ENCODE peak calls at places on chromosomes 16 and 17, in ten cellular contexts. U, I, B, K, V, Q, O, D, R and J are unnamed samples. For H3K4me1, the result is how much of the 10 kb centered on the place peaks cover.

GRCh38 chr16:73956592-73957495 is 339.8 kb upstream of the PSMD7 start:
- ATAC-seq in U (peak), B (peak), D (peak), I (peak), Q (no peak), R (no peak), K (peak), O (peak), V (peak), J (no peak)

GRCh38 chr17:45971698-45972141 is 27.3 kb upstream of the STH start:
- ATAC-seq in O (no peak), D (no peak), U (peak), Q (no peak), K (no peak), R (no peak), B (no peak), V (no peak), I (no peak), J (no peak)

GRCh38 chr17:57685499-57686132 is 59.5 kb downstream of the CCDC182 start:
- ATAC-seq in U (peak), D (no peak), B (peak), Q (no peak), V (no peak), R (no peak), K (no peak), O (no peak), I (no peak), J (no peak)

GRCh38 chr17:973053-973452 is 6.5 kb downstream of the NXN start:
- ATAC-seq in V (peak), I (no peak), D (no peak), R (no peak), K (no peak), Q (no peak), U (peak), B (no peak), O (no peak), J (no peak)

GRCh38 chr16:86834451-86835035 is 256.2 kb downstream of the FOXL1 start:
- ATAC-seq in I (no peak), B (peak), O (no peak), R (no peak), U (peak), V (no peak), K (no peak), Q (no peak), D (no peak), J (no peak)

GRCh38 chr16:65546353-65546791 is 424.5 kb upstream of the CDH11 start:
- ATAC-seq in O (no peak), B (no peak), D (no peak), Q (no peak), I (no peak), K (no peak), V (no peak), U (no peak), R (peak), J (no peak)

GRCh38 chr17:77264617-77265230 is 124.0 kb downstream of the SEC14L1 start:
- ATAC-seq in D (no peak), V (no peak), U (no peak), O (no peak), Q (no peak), I (no peak), R (no peak), K (no peak), B (no peak), J (no peak)

GRCh38 chr16:85839681-85840240 is 40.3 kb downstream of the COX4I1 start:
- ATAC-seq in U (no peak), D (no peak), O (peak), R (peak), V (no peak), B (no peak), K (no peak), I (no peak), Q (no peak), J (no peak)

GRCh38 chr16:54672500-54672899 is 258.2 kb upstream of the IRX5 start:
- ATAC-seq in Q (no peak), K (no peak), R (no peak), U (no peak), V (no peak), I (peak), D (no peak), B (no peak), O (no peak), J (no peak)

GRCh38 chr16:81832801-81833547 is 53.9 kb downstream of the PLCG2 start:
- ATAC-seq in R (no peak), D (no peak), Q (no peak), K (peak), I (no peak), B (no peak), O (no peak), U (no peak), V (no peak), J (no peak)

GRCh38 chr17:75237100-75238014 is 24.0 kb downstream of the GGA3 start:
- ATAC-seq in V (no peak), O (no peak), I (peak), R (peak), K (no peak), U (no peak), Q (no peak), D (no peak), B (no peak), J (no peak)

GRCh38 chr17:54948380-54948779 is 20.1 kb downstream of the COX11 start:
- ATAC-seq in B (peak), V (peak), K (no peak), R (no peak), O (no peak), I (no peak), U (peak), D (peak), Q (no peak), J (no peak)

GRCh38 chr17:42373896-42374295 is 14.3 kb downstream of the STAT3 start:
- ATAC-seq in V (no peak), I (no peak), O (no peak), K (no peak), B (no peak), Q (no peak), D (no peak), U (no peak), R (no peak), J (no peak)

GRCh38 chr16:48317614-48318013 is 67.6 kb downstream of the SIAH1 start:
- ATAC-seq in O (peak), U (no peak), Q (no peak), I (no peak), R (no peak), K (peak), B (no peak), D (no peak), V (peak), J (no peak)

GRCh38 chr16:25279491-25279890 is 21.8 kb upstream of the ZKSCAN2 start:
- ATAC-seq in R (no peak), D (no peak), U (no peak), O (no peak), V (peak), I (peak), Q (no peak), B (no peak), K (no peak), J (no peak)

GRCh38 chr16:75761111-75761510 is 34.8 kb upstream of the CPHXL start:
- ATAC-seq in O (peak), D (no peak), Q (no peak), R (no peak), K (no peak), I (no peak), B (no peak), U (no peak), V (no peak), J (no peak)

GRCh38 chr17:31007695-31008373 is 37.0 kb downstream of the RNF135 start:
- ATAC-seq in D (no peak), K (peak), U (no peak), B (no peak), I (no peak), R (no peak), Q (no peak), O (no peak), V (no peak), J (no peak)
- H3K4me3 ChIP-seq in D (peak), K (peak), U (peak), B (no peak), I (peak), R (peak), Q (peak), O (peak), V (peak), J (peak)

GRCh38 chr16:19379838-19380237 is 37.8 kb upstream of the TMC5 start:
- ATAC-seq in Q (no peak), D (no peak), U (no peak), O (no peak), K (no peak), I (no peak), R (no peak), V (no peak), B (no peak), J (no peak)

GRCh38 chr16:19382887-19383816 is 34.5 kb upstream of the TMC5 start:
- ATAC-seq in K (peak), O (no peak), U (no peak), R (no peak), Q (no peak), I (no peak), V (no peak), B (no peak), D (no peak), J (no peak)

GRCh38 chr16:19377864-19378263 is 39.8 kb upstream of the TMC5 start:
- ATAC-seq in I (no peak), O (no peak), D (no peak), R (no peak), Q (no peak), K (no peak), U (no peak), V (no peak), B (no peak), J (no peak)

GRCh38 chr16:19382084-19382801 is 35.4 kb upstream of the TMC5 start:
- ATAC-seq in I (no peak), D (peak), U (peak), O (no peak), R (no peak), B (no peak), Q (no peak), V (no peak), K (peak), J (no peak)

GRCh38 chr16:19380316-19380715 is 37.4 kb upstream of the TMC5 start:
- ATAC-seq in B (no peak), I (no peak), K (no peak), R (no peak), O (no peak), U (no peak), Q (no peak), D (no peak), V (no peak), J (no peak)
- H3K4me1 ChIP-seq in B (under half), I (under half), K (under half), R (under half), O (under half), U (under half), Q (under half), D (under half), V (under half), J (under half)

DNA sequence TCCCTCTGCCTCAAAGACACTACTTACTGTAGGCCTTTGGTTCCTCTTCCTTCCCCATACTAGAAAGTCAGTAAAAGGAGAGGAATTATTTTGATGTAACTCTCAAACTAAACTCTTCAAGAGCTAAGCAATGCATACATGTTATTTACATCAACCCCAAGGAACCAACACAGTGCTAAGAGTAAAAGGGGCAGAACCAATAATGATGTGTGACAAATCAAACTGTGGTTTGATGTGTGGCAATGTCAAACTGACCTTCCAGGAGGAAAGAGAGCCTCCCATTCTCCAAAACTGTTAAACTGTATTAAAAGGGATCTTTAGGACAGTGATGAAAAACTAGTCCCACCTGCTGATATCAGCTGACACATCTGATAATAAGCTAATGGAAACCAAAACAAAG is 15.7 kb downstream of the NDUFAB1 start:
- ATAC-seq in D (no peak), O (no peak), V (no peak), Q (no peak), R (no peak), I (no peak), U (no peak), K (no peak), B (no peak), J (no peak)
- H3K4me3 ChIP-seq in D (no peak), O (no peak), V (no peak), Q (no peak), R (no peak), I (no peak), U (no peak), K (no peak), B (no peak), J (no peak)

GRCh38 chr16:3460585-3460984 is 17.1 kb downstream of the NAA60 start:
- ATAC-seq in I (no peak), B (no peak), O (no peak), R (no peak), K (no peak), V (no peak), Q (no peak), D (no peak), U (no peak), J (no peak)
- H3K4me1 ChIP-seq in I (half or more), B (under half), O (under half), R (half or more), K (under half), V (under half), Q (half or more), D (under half), U (half or more), J (under half)